ENCODE peak calls at places on chromosomes 3 and 15, in ten cellular contexts. R, F, P, L, T, I, Q, Y, J and Z are unnamed samples.

GRCh38 chr3:11588338-11588737 is 55.4 kb downstream of the VGLL4 start:
- DNase-seq in R (no peak), F (no peak), P (no peak), L (no peak), T (no peak), I (no peak), Q (no peak), Y (no peak), J (no peak), Z (no peak)

GRCh38 chr3:168989396-168989795 is 674.1 kb downstream of the MECOM start:
- DNase-seq in R (no peak), F (no peak), P (no peak), L (no peak), T (no peak), I (no peak), Q (no peak), Y (peak; percentile 43), J (no peak), Z (no peak)

GRCh38 chr3:106086636-106087035 is 217.8 kb upstream of the CBLB start:
- DNase-seq in R (no peak), F (no peak), P (no peak), L (no peak), T (no peak), I (no peak), Q (no peak), Y (peak; percentile 5), J (no peak), Z (no peak)

GRCh38 chr3:64109438-64109837 is 86.1 kb upstream of the PSMD6 start:
- DNase-seq in R (no peak), F (peak; percentile 74), P (no peak), L (no peak), T (peak; percentile 72), I (peak; percentile 71), Q (no peak), Y (no peak), J (peak; percentile 28), Z (no peak)

GRCh38 chr3:11514191-11514770 is 129.4 kb downstream of the VGLL4 start:
- DNase-seq in R (no peak), F (no peak), P (peak; percentile 91), L (peak; percentile 98), T (no peak), I (no peak), Q (no peak), Y (peak; percentile 94), J (no peak), Z (no peak)

GRCh38 chr3:140219923-140220452 is 285.0 kb downstream of the CLSTN2 start:
- DNase-seq in R (no peak), F (no peak), P (no peak), L (no peak), T (no peak), I (peak; percentile 62), Q (no peak), Y (no peak), J (no peak), Z (no peak)

GRCh38 chr3:173553635-173554280 is 156.2 kb downstream of the NLGN1 start:
- DNase-seq in R (no peak), F (no peak), P (peak; percentile 15), L (peak; percentile 55), T (no peak), I (peak; percentile 66), Q (peak; percentile 17), Y (peak; percentile 77), J (no peak), Z (no peak)

GRCh38 chr3:108493862-108494261 is 16.5 kb downstream of the MYH15 start:
- DNase-seq in R (peak; percentile 47), F (no peak), P (no peak), L (no peak), T (no peak), I (no peak), Q (no peak), Y (peak; percentile 44), J (peak; percentile 37), Z (no peak)

DNA sequence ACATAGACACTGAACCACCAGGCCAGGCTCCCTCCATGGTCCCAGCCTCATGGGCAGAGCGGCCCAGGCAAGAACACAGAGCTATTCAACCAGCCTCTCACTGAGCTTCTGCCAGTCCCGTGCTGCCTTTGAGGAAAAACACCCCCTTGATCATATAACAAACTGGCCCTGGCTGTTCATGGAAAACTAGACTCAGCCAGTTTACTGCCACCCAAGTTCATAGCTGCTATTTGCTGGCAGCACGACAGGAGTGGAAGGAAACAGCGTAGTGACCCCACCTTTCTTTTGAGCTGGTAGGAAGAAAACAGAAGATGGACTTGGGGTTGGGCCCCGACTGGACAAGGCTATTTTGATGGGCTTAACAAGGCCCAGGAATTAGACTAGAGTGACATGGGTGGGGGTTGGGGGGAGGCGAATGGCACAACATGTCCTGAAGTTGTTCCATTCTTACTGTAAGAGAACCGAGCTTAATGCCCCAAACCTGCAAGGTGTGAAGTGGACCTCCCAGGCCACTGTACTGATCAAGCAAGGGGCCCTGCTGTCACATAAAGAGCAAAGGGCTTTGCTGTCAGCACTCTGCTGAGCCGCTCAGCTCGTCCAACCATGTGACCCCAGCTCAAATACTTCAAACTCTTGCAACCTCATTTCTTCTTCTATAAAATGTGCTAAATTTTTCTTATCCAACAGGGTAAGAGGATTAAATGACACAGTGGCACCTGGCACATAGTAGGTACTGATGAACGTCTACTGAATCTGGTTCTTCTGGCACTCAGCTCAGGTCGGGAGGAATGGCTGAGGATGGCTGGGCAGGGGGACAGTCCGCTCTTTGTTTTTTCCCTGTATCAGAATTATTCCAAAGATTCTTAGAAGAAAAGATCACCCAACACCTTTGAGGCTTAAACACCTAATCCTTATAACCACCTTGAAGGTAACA is 1.5 kb downstream of the FBXL22 start:
- DNase-seq in R (no peak), F (no peak), P (no peak), L (peak; percentile 14), T (peak; percentile 53), I (no peak), Q (no peak), Y (peak; percentile 22), J (peak; percentile 79), Z (no peak)
- H3K27ac ChIP-seq in R (no peak overlapping the region), F (peak overlapping the region; percentile 71), P (no peak overlapping the region), L (no peak overlapping the region), T (peak overlapping the region; percentile 62), I (no peak overlapping the region), Q (no peak overlapping the region), Y (no peak overlapping the region), J (peak overlapping the region; percentile 97), Z (peak overlapping the region; percentile 54)

GRCh38 chr15:70856884-70857546 is 3.1 kb upstream of the LARP6 start:
- DNase-seq in R (no peak), F (peak; percentile 85), P (peak; percentile 96), L (peak; percentile 99), T (peak; percentile 85), I (peak; percentile 76), Q (no peak), Y (peak; percentile 98), J (peak; percentile 47), Z (no peak)
- H3K4me3 ChIP-seq in R (no peak overlapping the region), F (no peak overlapping the region), P (no peak overlapping the region), L (peak overlapping the region; percentile 1), T (no peak overlapping the region), I (no peak overlapping the region), Q (no peak overlapping the region), Y (peak overlapping the region; percentile 62), J (no peak overlapping the region), Z (no peak overlapping the region)

GRCh38 chr3:59245879-59246501 is 196.2 kb upstream of the CFAP20DC start:
- DNase-seq in R (no peak), F (no peak), P (peak; percentile 33), L (peak; percentile 93), T (no peak), I (peak; percentile 31), Q (no peak), Y (peak; percentile 50), J (no peak), Z (peak; percentile 15)

GRCh38 chr3:59246719-59247401 is 197.0 kb upstream of the CFAP20DC start:
- DNase-seq in R (no peak), F (no peak), P (no peak), L (no peak), T (no peak), I (no peak), Q (no peak), Y (no peak), J (no peak), Z (no peak)

GRCh38 chr3:59243476-59243875 is 193.7 kb upstream of the CFAP20DC start:
- DNase-seq in R (no peak), F (no peak), P (no peak), L (peak; percentile 19), T (no peak), I (no peak), Q (no peak), Y (peak; percentile 5), J (no peak), Z (no peak)

GRCh38 chr3:59244343-59244742 is 194.5 kb upstream of the CFAP20DC start:
- DNase-seq in R (no peak), F (no peak), P (no peak), L (no peak), T (no peak), I (no peak), Q (no peak), Y (no peak), J (no peak), Z (no peak)

GRCh38 chr3:59245300-59245878 is 195.6 kb upstream of the CFAP20DC start:
- DNase-seq in R (no peak), F (no peak), P (no peak), L (peak; percentile 70), T (no peak), I (peak; percentile 22), Q (no peak), Y (no peak), J (no peak), Z (no peak)
- H3K27ac ChIP-seq in R (no peak overlapping the region), F (no peak overlapping the region), P (no peak overlapping the region), L (peak overlapping the region; percentile 77), T (no peak overlapping the region), I (no peak overlapping the region), Q (no peak overlapping the region), Y (no peak overlapping the region), J (no peak overlapping the region), Z (no peak overlapping the region)

DNA sequence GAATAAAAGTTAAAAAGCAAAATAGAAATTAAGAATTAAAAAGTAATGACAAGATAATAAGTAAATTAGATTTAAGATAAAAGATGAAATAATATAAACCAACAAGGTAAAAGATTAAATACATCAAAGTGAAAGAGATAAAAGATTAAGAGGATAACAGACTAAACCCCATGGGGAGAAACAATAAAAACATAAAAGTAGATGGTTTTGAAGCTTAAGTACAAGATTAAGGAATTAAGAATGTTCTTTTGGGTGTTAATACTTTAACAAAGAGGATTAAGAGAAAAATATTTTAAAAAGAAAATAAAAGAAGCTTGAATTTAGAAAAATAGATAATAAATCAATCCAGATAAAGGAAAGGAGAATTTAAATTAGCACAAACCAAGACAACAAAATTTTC is 85.4 kb downstream of the SQOR start:
- DNase-seq in R (no peak), F (no peak), P (no peak), L (no peak), T (no peak), I (no peak), Q (no peak), Y (no peak), J (no peak), Z (no peak)
- H3K4me3 ChIP-seq in R (no peak overlapping the region), F (no peak overlapping the region), P (no peak overlapping the region), L (no peak overlapping the region), T (no peak overlapping the region), I (no peak overlapping the region), Q (no peak overlapping the region), Y (no peak overlapping the region), J (no peak overlapping the region), Z (no peak overlapping the region)